ENCODE peak calls at places on chromosome 5, in six cellular contexts. O, P, A, K, L and G are unnamed samples.

GRCh38 chr5:74576941-74577456 is 63.5 kb downstream of the ENC1 start:
- DNase-seq in P (no peak), O (peak), L (peak), K (no peak), A (peak), G (no peak)

GRCh38 chr5:53250151-53250550 is 140.6 kb upstream of the MOCS2 start:
- DNase-seq in P (no peak), A (no peak), O (no peak), L (no peak), K (no peak), G (no peak)

GRCh38 chr5:107563957-107564544 is 106.7 kb downstream of the EFNA5 start:
- DNase-seq in K (no peak), P (no peak), O (no peak), A (no peak), L (no peak), G (no peak)

GRCh38 chr5:132495672-132496630 is 5.4 kb upstream of the IRF1 start:
- DNase-seq in K (peak), O (peak), L (peak), P (peak), A (peak), G (no peak)

GRCh38 chr5:181152406-181152805 is 5.0 kb downstream of the OR2V2 start:
- DNase-seq in A (no peak), P (no peak), K (no peak), O (no peak), L (no peak), G (peak)

GRCh38 chr5:76331139-76331538 is 71.9 kb upstream of the IQGAP2 start:
- DNase-seq in P (peak), O (no peak), A (no peak), L (no peak), K (no peak), G (no peak)

GRCh38 chr5:56211298-56211865 is 21.7 kb downstream of the ANKRD55 start:
- DNase-seq in K (no peak), A (peak), O (peak), L (peak), P (no peak), G (peak)

GRCh38 chr5:139565411-139566305 is 4.5 kb downstream of the UBE2D2 start:
- DNase-seq in L (no peak), P (peak), O (no peak), K (no peak), A (peak), G (no peak)

GRCh38 chr5:81878333-81878732 is 93.5 kb upstream of the ATG10 start:
- DNase-seq in K (no peak), L (no peak), P (no peak), O (no peak), A (no peak), G (no peak)

GRCh38 chr5:140253985-140254384 is 48.9 kb downstream of the PFDN1 start:
- DNase-seq in P (no peak), L (no peak), K (no peak), A (no peak), O (no peak), G (no peak)

GRCh38 chr5:75611324-75612210 is at the start of gene ANKDD1B:
- DNase-seq in P (no peak), A (no peak), K (no peak), O (no peak), L (peak), G (no peak)

GRCh38 chr5:66898241-66899039 is 298.2 kb downstream of the CD180 start:
- DNase-seq in P (no peak), K (no peak), A (peak), O (no peak), L (no peak), G (no peak)

GRCh38 chr5:4874097-4874496 is 266.0 kb upstream of the ADAMTS16 start:
- DNase-seq in K (no peak), P (no peak), L (no peak), A (no peak), O (no peak), G (no peak)

GRCh38 chr5:158320178-158320674 is 461.3 kb upstream of the CLINT1 start:
- DNase-seq in K (no peak), L (no peak), P (no peak), O (no peak), A (no peak), G (no peak)

GRCh38 chr5:146218163-146218562 is 14.8 kb downstream of the RBM27 start:
- DNase-seq in A (no peak), K (no peak), P (no peak), O (no peak), L (no peak), G (no peak)

GRCh38 chr5:3684118-3684517 is 88.5 kb downstream of the IRX1 start:
- DNase-seq in K (no peak), A (no peak), O (no peak), P (no peak), L (no peak), G (no peak)

GRCh38 chr5:61884242-61884855 is 421.7 kb upstream of the KIF2A start:
- DNase-seq in A (no peak), L (no peak), P (no peak), O (no peak), K (no peak), G (no peak)